ENCODE peak calls at places on chromosomes 1 and 21, in seven cellular contexts. I is mesendoderm, D is right cardiac atrium, V is MM.1S, B is NT2/D1, C is A549, K is iPS DF 6.9. M is an unnamed sample. For H3K4me1, the result is how much of the 10 kb centered on the place peaks cover.

GRCh38 chr1:76901158-76901767 is 34.0 kb downstream of the ST6GALNAC5 start:
- DNase-seq in I (peak), V (peak), B (peak), K (peak), D (no peak), C (peak), M (no peak)

GRCh38 chr1:229947968-229948367 is 119.1 kb upstream of the GALNT2 start:
- DNase-seq in I (no peak), V (no peak), C (no peak), K (no peak), D (no peak), B (no peak), M (no peak)

GRCh38 chr1:44545961-44546360 is 128.3 kb downstream of the TMEM53 start:
- DNase-seq in C (no peak), V (no peak), B (no peak), I (peak), K (no peak), D (no peak), M (no peak)

GRCh38 chr1:14037101-14037807 is 337.3 kb downstream of the PRDM2 start:
- DNase-seq in V (peak), C (no peak), D (no peak), I (no peak), B (no peak), K (no peak), M (no peak)

GRCh38 chr1:91383461-91383860 is 21.2 kb downstream of the HFM1 start:
- DNase-seq in B (no peak), V (no peak), K (no peak), D (no peak), C (no peak), I (no peak), M (no peak)

GRCh38 chr21:45506241-45506817 is 35.9 kb downstream of the SLC19A1 start:
- DNase-seq in K (no peak), D (peak), V (no peak), B (no peak), C (no peak), I (no peak), M (no peak)

GRCh38 chr1:1337793-1338147 is 6.7 kb downstream of the TAS1R3 start:
- DNase-seq in B (no peak), C (no peak), V (no peak), K (no peak), D (no peak), I (no peak), M (no peak)

GRCh38 chr21:43188712-43189151 is 19.9 kb downstream of the CRYAA start:
- DNase-seq in D (peak), V (no peak), I (no peak), K (no peak), B (no peak), C (no peak), M (no peak)

GRCh38 chr1:67367370-67368345 is 60.0 kb downstream of the IL12RB2 start:
- DNase-seq in V (no peak), D (peak), K (no peak), C (peak), I (no peak), B (no peak), M (no peak)

GRCh38 chr1:191152776-191153175 is 675.1 kb upstream of the BRINP3 start:
- DNase-seq in V (no peak), I (no peak), K (no peak), C (no peak), D (no peak), B (no peak), M (no peak)

GRCh38 chr1:166153641-166154350 is 13.0 kb downstream of the FAM78B start:
- DNase-seq in K (no peak), I (no peak), V (no peak), C (no peak), B (no peak), D (no peak), M (no peak)

GRCh38 chr1:28869952-28870351 is 44.4 kb upstream of the EPB41 start:
- DNase-seq in V (no peak), C (no peak), K (no peak), I (no peak), B (no peak), D (no peak), M (no peak)

GRCh38 chr1:33094971-33095604 is 14.1 kb downstream of the AZIN2 start:
- DNase-seq in D (no peak), V (no peak), C (peak), I (peak), K (peak), B (peak), M (peak)

GRCh38 chr21:42760977-42761751 is 107.7 kb downstream of the PDE9A start:
- DNase-seq in V (no peak), C (no peak), I (no peak), B (no peak), K (no peak), D (no peak), M (peak)

GRCh38 chr1:54952950-54953718 is 27.3 kb upstream of the TMEM61 start:
- DNase-seq in B (no peak), K (no peak), V (no peak), C (no peak), D (no peak), I (no peak), M (no peak)

GRCh38 chr1:116510361-116510760 is 60.5 kb downstream of the CD58 start:
- DNase-seq in V (peak), C (no peak), B (no peak), K (no peak), I (no peak), D (no peak), M (no peak)

GRCh38 chr1:200901796-200902444 is 7.2 kb downstream of the INAVA start:
- DNase-seq in C (no peak), D (no peak), B (no peak), I (no peak), V (no peak), K (no peak), M (no peak)

GRCh38 chr1:24751833-24752232 is 6.6 kb downstream of the CLIC4 start:
- DNase-seq in V (no peak), D (no peak), K (no peak), I (no peak), B (no peak), C (no peak), M (no peak)

GRCh38 chr1:24756395-24756794 is 11.1 kb downstream of the CLIC4 start:
- DNase-seq in C (no peak), K (no peak), D (no peak), V (no peak), B (no peak), I (no peak), M (no peak)

GRCh38 chr1:24752305-24752704 is 7.1 kb downstream of the CLIC4 start:
- DNase-seq in K (no peak), C (no peak), I (no peak), D (no peak), V (no peak), B (no peak), M (no peak)

GRCh38 chr1:24749886-24750285 is 4.6 kb downstream of the CLIC4 start:
- DNase-seq in I (no peak), D (no peak), B (no peak), C (no peak), K (no peak), V (no peak), M (no peak)

GRCh38 chr1:24754229-24754628 is 9.0 kb downstream of the CLIC4 start:
- DNase-seq in V (no peak), D (no peak), C (no peak), I (peak), B (no peak), K (no peak), M (no peak)
- H3K4me1 ChIP-seq in V (under half), D (under half), C (under half), I (under half), B (under half), K (under half), M (under half)

GRCh38 chr1:24018611-24019580 is 38.8 kb upstream of the SRSF10 start:
- DNase-seq in I (peak), K (no peak), C (peak), D (peak), B (peak), V (no peak), M (peak)
- H3K4me1 ChIP-seq in I (under half), K (under half), C (half or more), D (under half), B (under half), V (under half), M (under half)

GRCh38 chr1:156706647-156707008 is 1.2 kb upstream of the CRABP2 start:
- DNase-seq in V (no peak), B (no peak), D (peak), K (no peak), I (peak), C (no peak), M (peak)
- H3K4me1 ChIP-seq in V (under half), B (under half), D (under half), K (under half), I (under half), C (half or more), M (under half)

DNA sequence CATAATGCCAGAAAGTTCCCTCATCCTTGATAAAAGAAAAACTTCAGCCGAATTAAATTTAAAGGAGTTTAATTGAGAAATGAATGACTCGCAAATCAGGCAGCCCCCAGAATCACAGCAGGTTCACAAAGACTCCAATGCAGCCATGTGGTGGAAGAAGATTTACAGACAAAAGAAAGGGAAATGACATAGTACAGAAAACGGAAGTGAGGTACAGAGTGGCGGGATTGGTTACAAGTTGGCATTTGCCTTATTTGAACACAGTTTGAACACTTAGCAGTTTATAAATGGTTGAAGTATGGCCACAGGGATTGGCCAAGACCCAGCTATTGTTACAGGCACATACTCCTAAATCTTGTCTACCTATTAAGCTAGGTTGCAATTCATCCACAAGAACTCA is 46.6 kb downstream of the HIVEP3 start:
- DNase-seq in C (no peak), D (no peak), B (no peak), K (no peak), I (no peak), V (no peak), M (no peak)
- H3K4me1 ChIP-seq in C (under half), D (under half), B (under half), K (under half), I (under half), V (half or more), M (under half)

DNA sequence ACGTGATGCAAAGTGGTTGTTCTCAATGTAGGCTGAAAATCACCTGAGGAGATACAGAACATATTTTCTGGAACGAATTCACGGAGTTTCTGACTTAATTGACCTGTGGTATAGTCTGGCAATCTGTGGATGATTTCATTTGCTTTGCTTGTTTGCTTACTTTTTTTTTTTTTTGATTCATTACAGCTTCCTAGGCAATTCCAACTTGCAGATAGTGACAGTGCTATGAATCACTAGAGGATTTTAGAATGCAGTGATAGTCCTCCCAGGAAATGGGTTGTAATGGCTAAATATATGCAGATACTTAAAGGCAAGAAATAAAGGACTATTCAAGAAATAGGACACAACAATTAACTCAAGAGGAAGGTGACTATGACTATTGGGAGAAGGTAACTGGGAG is 1378.1 kb upstream of the PRMT6 start:
- DNase-seq in K (no peak), I (no peak), D (no peak), B (no peak), V (no peak), C (no peak), M (no peak)
- H3K4me1 ChIP-seq in K (under half), I (under half), D (under half), B (under half), V (under half), C (under half), M (under half)

DNA sequence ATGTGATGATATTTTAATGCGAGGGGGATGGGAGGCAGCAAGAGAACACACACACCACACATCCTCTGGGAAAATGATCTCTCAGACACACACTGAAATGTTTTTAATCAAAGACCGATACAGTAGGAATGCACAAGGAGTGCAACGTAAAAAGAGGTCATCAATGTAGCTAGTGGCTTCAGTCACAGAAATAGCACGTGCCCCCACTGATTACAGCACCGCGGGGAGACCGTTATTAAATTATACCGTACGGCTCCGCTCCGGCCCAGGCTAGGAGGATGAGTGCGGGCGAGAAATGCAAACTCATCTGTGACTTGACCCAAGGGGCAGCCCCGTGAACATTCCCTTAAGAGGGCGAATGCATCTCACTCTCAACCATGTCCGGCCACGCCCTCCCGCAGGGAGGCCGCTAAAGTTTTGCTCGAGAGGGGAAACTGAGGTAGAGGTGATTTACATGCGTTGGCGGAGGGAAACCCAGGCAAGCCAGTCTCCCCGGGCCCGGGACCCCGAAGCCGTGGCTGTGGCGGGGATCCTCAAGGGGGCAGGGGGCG is 552 bp downstream of the UBR4 start:
- DNase-seq in K (no peak), C (peak), D (no peak), B (no peak), I (peak), V (peak), M (peak)
- H3K4me1 ChIP-seq in K (under half), C (under half), D (under half), B (under half), I (under half), V (under half), M (half or more)

GRCh38 chr1:244111008-244111407 is 59.9 kb downstream of the ZBTB18 start:
- DNase-seq in B (no peak), I (no peak), K (no peak), D (no peak), C (no peak), V (no peak), M (no peak)

GRCh38 chr1:244114895-244115294 is 63.8 kb downstream of the ZBTB18 start:
- DNase-seq in I (peak), C (no peak), K (no peak), V (no peak), B (no peak), D (no peak), M (no peak)

GRCh38 chr1:244113532-244114320 is 62.6 kb downstream of the ZBTB18 start:
- DNase-seq in D (no peak), I (peak), B (no peak), C (no peak), V (no peak), K (no peak), M (no peak)

GRCh38 chr1:244112646-244113045 is 61.6 kb downstream of the ZBTB18 start:
- DNase-seq in C (no peak), V (no peak), I (peak), B (no peak), K (no peak), D (no peak), M (no peak)

GRCh38 chr1:244112046-244112445 is 61.0 kb downstream of the ZBTB18 start:
- DNase-seq in I (no peak), K (no peak), D (no peak), V (no peak), B (no peak), C (no peak), M (no peak)
- H3K4me1 ChIP-seq in I (under half), K (under half), D (under half), V (under half), B (under half), C (under half), M (under half)

GRCh38 chr1:9729523-9729922 is 78.0 kb downstream of the PIK3CD start:
- DNase-seq in C (no peak), I (no peak), V (no peak), B (no peak), K (no peak), D (peak), M (no peak)

GRCh38 chr1:9728451-9729295 is 77.1 kb downstream of the PIK3CD start:
- DNase-seq in B (no peak), V (no peak), K (no peak), I (no peak), C (no peak), D (peak), M (no peak)

GRCh38 chr1:9724706-9725476 is 73.4 kb downstream of the PIK3CD start:
- DNase-seq in B (no peak), I (peak), V (peak), D (peak), K (peak), C (peak), M (no peak)

GRCh38 chr1:9726406-9726805 is 74.9 kb downstream of the PIK3CD start:
- DNase-seq in D (peak), I (no peak), B (no peak), V (no peak), K (no peak), C (no peak), M (no peak)

DNA sequence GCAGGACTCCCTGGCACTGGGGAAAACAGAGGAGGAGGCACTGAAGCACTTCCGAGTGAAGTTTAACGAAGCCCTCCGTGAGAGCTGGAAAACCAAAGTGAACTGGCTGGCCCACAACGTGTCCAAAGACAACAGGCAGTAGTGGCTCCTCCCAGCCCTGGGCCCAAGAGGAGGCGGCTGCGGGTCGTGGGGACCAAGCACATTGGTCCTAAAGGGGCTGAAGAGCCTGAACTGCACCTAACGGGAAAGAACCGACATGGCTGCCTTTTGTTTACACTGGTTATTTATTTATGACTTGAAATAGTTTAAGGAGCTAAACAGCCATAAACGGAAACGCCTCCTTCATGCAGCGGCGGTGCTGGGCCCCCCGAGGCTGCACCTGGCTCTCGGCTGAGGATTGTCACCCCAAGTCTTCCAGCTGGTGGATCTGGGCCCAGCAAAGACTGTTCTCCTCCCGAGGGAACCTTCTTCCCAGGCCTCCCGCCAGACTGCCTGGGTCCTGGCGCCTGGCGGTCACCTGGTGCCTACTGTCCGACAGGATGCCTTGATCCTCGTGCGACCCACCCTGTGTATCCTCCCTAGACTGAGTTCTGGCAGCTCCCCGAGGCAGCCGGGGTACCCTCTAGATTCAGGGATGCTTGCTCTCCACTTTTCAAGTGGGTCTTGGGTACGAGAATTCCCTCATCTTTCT is 75.5 kb downstream of the PIK3CD start:
- DNase-seq in C (no peak), I (no peak), D (peak), V (no peak), B (no peak), K (no peak), M (no peak)
- H3K4me1 ChIP-seq in C (under half), I (under half), D (under half), V (under half), B (under half), K (under half), M (under half)

GRCh38 chr1:26781206-26781825 is 6.4 kb upstream of the PIGV start:
- DNase-seq in C (no peak), B (no peak), K (no peak), V (peak), I (no peak), D (no peak), M (no peak)

GRCh38 chr1:26780344-26780957 is 7.3 kb upstream of the PIGV start:
- DNase-seq in C (no peak), V (no peak), D (no peak), I (no peak), B (no peak), K (no peak), M (no peak)

GRCh38 chr1:26775666-26776065 is 12.1 kb upstream of the PIGV start:
- DNase-seq in B (no peak), D (no peak), K (no peak), V (no peak), I (no peak), C (no peak), M (no peak)

GRCh38 chr1:26782521-26783212 is 5.1 kb upstream of the PIGV start:
- DNase-seq in B (no peak), K (no peak), V (no peak), C (no peak), D (no peak), I (no peak), M (no peak)

DNA sequence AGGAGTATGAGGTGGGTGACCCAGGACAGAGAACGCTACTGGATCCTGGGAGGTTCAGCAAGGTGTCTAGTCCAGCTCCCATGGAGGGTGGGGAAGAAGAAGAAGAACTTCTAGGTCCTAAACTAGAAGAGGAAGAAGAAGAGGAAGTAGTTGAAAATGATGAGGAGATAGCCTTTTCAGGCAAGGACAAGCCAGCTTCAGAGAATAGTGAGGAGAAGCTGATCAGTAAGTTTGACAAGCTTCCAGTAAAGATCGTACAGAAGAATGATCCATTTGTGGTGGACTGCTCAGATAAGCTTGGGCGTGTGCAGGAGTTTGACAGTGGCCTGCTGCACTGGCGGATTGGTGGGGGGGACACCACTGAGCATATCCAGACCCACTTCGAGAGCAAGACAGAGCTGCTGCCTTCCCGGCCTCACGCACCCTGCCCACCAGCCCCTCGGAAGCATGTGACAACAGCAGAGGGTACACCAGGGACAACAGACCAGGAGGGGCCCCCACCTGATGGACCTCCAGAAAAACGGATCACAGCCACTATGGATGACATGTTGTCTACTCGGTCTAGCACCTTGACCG is 8.6 kb upstream of the PIGV start:
- DNase-seq in K (no peak), V (no peak), B (no peak), C (no peak), D (no peak), I (no peak), M (no peak)
- H3K4me1 ChIP-seq in K (under half), V (half or more), B (under half), C (under half), D (under half), I (under half), M (under half)

GRCh38 chr1:41804176-41804575 is 114.5 kb downstream of the HIVEP3 start:
- DNase-seq in C (no peak), K (no peak), D (no peak), B (no peak), I (no peak), V (peak), M (no peak)

GRCh38 chr1:41807390-41807789 is 111.3 kb downstream of the HIVEP3 start:
- DNase-seq in K (no peak), C (no peak), B (no peak), I (no peak), V (no peak), D (peak), M (peak)

GRCh38 chr1:41803656-41804055 is 115.1 kb downstream of the HIVEP3 start:
- DNase-seq in B (no peak), C (no peak), D (no peak), V (no peak), K (no peak), I (no peak), M (no peak)

GRCh38 chr1:41806472-41807155 is 112.1 kb downstream of the HIVEP3 start:
- DNase-seq in D (no peak), B (no peak), C (no peak), K (no peak), I (no peak), V (no peak), M (no peak)

GRCh38 chr1:41805771-41806471 is 112.8 kb downstream of the HIVEP3 start:
- DNase-seq in B (no peak), I (no peak), D (no peak), C (no peak), V (no peak), K (no peak), M (no peak)
- H3K4me1 ChIP-seq in B (under half), I (under half), D (under half), C (under half), V (half or more), K (under half), M (half or more)

M was measured in heart left ventricle.